ENCODE peak calls at places on chromosomes 1 and 21, in eight cellular contexts. I is HuH-7, N is mucosa of gallbladder, P is Daoy, O is HEK293T, K is LoVo, B is NCI-H2227 treated with DMSO at 0.1 percent for 48 hours, X is neural crest cell. A is an unnamed sample.

GRCh38 chr1:31483012-31483946 is 70.3 kb downstream of the SERINC2 start:
- DNase-seq in I (no peak), N (peak), P (peak), O (no peak), K (no peak), B (no peak), X (no peak), A (no peak)

GRCh38 chr1:239107676-239108075 is 278.7 kb upstream of the CHRM3 start:
- DNase-seq in I (no peak), N (no peak), P (no peak), O (no peak), K (no peak), B (no peak), X (no peak), A (no peak)

GRCh38 chr1:145858238-145858936 is 494 bp downstream of the PIAS3 start:
- DNase-seq in I (peak), N (peak), P (peak), O (peak), K (peak), B (peak), X (peak), A (peak)

GRCh38 chr1:20735581-20736111 is 3.1 kb upstream of the SH2D5 start:
- DNase-seq in I (no peak), N (no peak), P (peak), O (no peak), K (no peak), B (no peak), X (no peak), A (no peak)

GRCh38 chr1:46453449-46453848 is 36.2 kb upstream of the DMBX1 start:
- DNase-seq in I (no peak), N (no peak), P (no peak), O (no peak), K (no peak), B (no peak), X (no peak), A (no peak)

GRCh38 chr1:212450331-212450881 is 17.7 kb downstream of the NENF start:
- DNase-seq in I (no peak), N (no peak), P (no peak), O (no peak), K (no peak), B (peak), X (no peak), A (peak)

GRCh38 chr1:64111787-64112186 is 91.6 kb upstream of the UBE2U start:
- DNase-seq in I (no peak), N (no peak), P (peak), O (no peak), K (no peak), B (no peak), X (no peak), A (no peak)

GRCh38 chr1:207173396-207173795 is 69.4 kb downstream of the C4BPA start:
- DNase-seq in I (no peak), N (no peak), P (no peak), O (no peak), K (no peak), B (no peak), X (no peak), A (no peak)

GRCh38 chr1:239044829-239045228 is 341.5 kb upstream of the CHRM3 start:
- DNase-seq in I (no peak), N (no peak), P (no peak), O (no peak), K (no peak), B (no peak), X (no peak), A (no peak)

GRCh38 chr1:43789604-43790288 is 82.4 kb downstream of the ST3GAL3 start:
- DNase-seq in I (no peak), N (no peak), P (no peak), O (no peak), K (no peak), B (no peak), X (no peak), A (no peak)

GRCh38 chr1:205579711-205580110 is 52.1 kb downstream of the ELK4 start:
- DNase-seq in I (no peak), N (no peak), P (no peak), O (no peak), K (no peak), B (no peak), X (no peak), A (no peak)

GRCh38 chr1:219292341-219292740 is 118.7 kb downstream of the LYPLAL1 start:
- DNase-seq in I (no peak), N (no peak), P (no peak), O (no peak), K (no peak), B (no peak), X (no peak), A (no peak)

GRCh38 chr1:26340047-26340481 is 13.9 kb downstream of the CRYBG2 start:
- DNase-seq in I (no peak), N (no peak), P (no peak), O (no peak), K (no peak), B (no peak), X (no peak), A (no peak)

GRCh38 chr1:236907205-236907604 is 97.0 kb downstream of the MT1HL1 start:
- DNase-seq in I (no peak), N (no peak), P (no peak), O (peak), K (no peak), B (peak), X (no peak), A (no peak)

GRCh38 chr1:29124366-29125236 is 898 bp upstream of the TMEM200B start:
- DNase-seq in I (peak), N (peak), P (peak), O (peak), K (peak), B (no peak), X (peak), A (peak)

GRCh38 chr1:230359992-230360391 is 66.1 kb downstream of the PGBD5 start:
- DNase-seq in I (no peak), N (no peak), P (no peak), O (no peak), K (peak), B (no peak), X (no peak), A (no peak)

GRCh38 chr1:192489748-192490147 is 85.8 kb upstream of the RGS1 start:
- DNase-seq in I (no peak), N (peak), P (peak), O (no peak), K (no peak), B (no peak), X (no peak), A (peak)

GRCh38 chr21:32886339-32886738 is 114.8 kb upstream of the PAXBP1 start:
- DNase-seq in I (no peak), N (no peak), P (peak), O (no peak), K (peak), B (no peak), X (no peak), A (no peak)

GRCh38 chr1:233389867-233390266 is 62.3 kb downstream of the MAP3K21 start:
- DNase-seq in I (no peak), N (no peak), P (no peak), O (no peak), K (no peak), B (no peak), X (no peak), A (no peak)

GRCh38 chr1:89451011-89451410 is 73.6 kb upstream of the LRRC8B start:
- DNase-seq in I (no peak), N (no peak), P (no peak), O (no peak), K (no peak), B (no peak), X (no peak), A (no peak)

GRCh38 chr1:223224465-223224864 is 81.4 kb upstream of the TLR5 start:
- DNase-seq in I (no peak), N (no peak), P (no peak), O (no peak), K (no peak), B (no peak), X (no peak), A (no peak)

GRCh38 chr1:234007684-234008083 is 103.2 kb downstream of the SLC35F3 start:
- DNase-seq in I (no peak), N (no peak), P (no peak), O (no peak), K (no peak), B (no peak), X (no peak), A (no peak)

GRCh38 chr1:205576011-205576410 is 55.8 kb downstream of the ELK4 start:
- DNase-seq in I (no peak), N (no peak), P (peak), O (no peak), K (no peak), B (no peak), X (no peak), A (peak)

GRCh38 chr1:66227966-66228365 is 306.0 kb upstream of the SGIP1 start:
- DNase-seq in I (no peak), N (no peak), P (no peak), O (no peak), K (no peak), B (no peak), X (no peak), A (no peak)

GRCh38 chr1:59831529-59831928 is 16.8 kb downstream of the HOOK1 start:
- DNase-seq in I (no peak), N (no peak), P (peak), O (peak), K (no peak), B (no peak), X (no peak), A (no peak)